ENCODE peak calls at places on chromosome 22, in eight cellular contexts. E is fibroblast of the aortic adventitia, P is cardiac muscle cell, N is brain microvascular endothelial cell, Z is IMR-90, W is PC-3, K is tibial artery, Y is RWPE2. T is an unnamed sample.

GRCh38 chr22:32561163-32561562 is 86.6 kb downstream of the FBXO7 start:
- DNase-seq in Z (no peak), P (no peak), K (no peak), Y (no peak), N (no peak), W (no peak), E (no peak), T (no peak)

GRCh38 chr22:24190566-24191208 is 9.4 kb downstream of the SUSD2 start:
- DNase-seq in P (no peak), K (no peak), N (no peak), Y (peak), W (no peak), Z (no peak), E (no peak), T (no peak)

GRCh38 chr22:27752771-27753170 is 48.8 kb downstream of the MN1 start:
- DNase-seq in K (peak), Z (no peak), W (peak), N (peak), P (peak), E (peak), Y (peak), T (no peak)

GRCh38 chr22:24593810-24594568 is 1.1 kb upstream of the LRRC75B start:
- DNase-seq in P (no peak), Z (no peak), E (no peak), K (no peak), W (no peak), N (no peak), Y (no peak), T (no peak)

GRCh38 chr22:28855355-28856094 is 27.8 kb upstream of the ZNRF3 start:
- DNase-seq in E (peak), Y (no peak), P (peak), W (peak), K (peak), N (peak), Z (peak), T (peak)

GRCh38 chr22:25567305-25567704 is 2.8 kb downstream of the GRK3 start:
- DNase-seq in N (no peak), W (no peak), P (no peak), Y (no peak), K (no peak), Z (no peak), E (no peak), T (no peak)

GRCh38 chr22:20792966-20793332 is 19.0 kb downstream of the SERPIND1 start:
- DNase-seq in E (no peak), N (no peak), W (no peak), Y (no peak), P (peak), K (no peak), Z (no peak), T (no peak)

GRCh38 chr22:36413022-36413770 is 25.4 kb upstream of the MYH9 start:
- DNase-seq in Z (peak), E (no peak), W (no peak), N (no peak), K (no peak), Y (peak), P (no peak), T (no peak)

GRCh38 chr22:30649430-30650007 is 13.9 kb downstream of the SLC35E4 start:
- DNase-seq in Y (no peak), P (peak), Z (peak), E (peak), W (peak), K (peak), N (peak), T (peak)

GRCh38 chr22:45682069-45682468 is 10.4 kb downstream of the ATXN10 start:
- DNase-seq in N (no peak), E (no peak), Z (no peak), Y (no peak), P (no peak), K (no peak), W (peak), T (no peak)

GRCh38 chr22:28450109-28450508 is 229.5 kb downstream of the TTC28 start:
- DNase-seq in Z (peak), W (no peak), P (no peak), Y (no peak), E (no peak), N (no peak), K (no peak), T (no peak)

GRCh38 chr22:21591695-21592094 is 24.2 kb downstream of the UBE2L3 start:
- DNase-seq in W (peak), P (no peak), Z (no peak), K (no peak), N (no peak), Y (no peak), E (no peak), T (no peak)

GRCh38 chr22:31100762-31101525 is 6.4 kb downstream of the SELENOM start:
- DNase-seq in Y (no peak), W (no peak), E (no peak), Z (no peak), N (no peak), P (no peak), K (no peak), T (no peak)

GRCh38 chr22:34976886-34977285 is 89.1 kb upstream of the ISX start:
- DNase-seq in Y (no peak), Z (no peak), K (no peak), P (no peak), N (no peak), E (no peak), W (no peak), T (no peak)

GRCh38 chr22:26901228-26901816 is 243.9 kb downstream of the MIAT start:
- DNase-seq in N (no peak), Z (no peak), Y (no peak), W (no peak), K (no peak), P (no peak), E (no peak), T (no peak)

GRCh38 chr22:19756288-19757128 is 4.1 kb upstream of the TBX1 start:
- DNase-seq in P (no peak), E (no peak), Z (no peak), K (no peak), N (no peak), Y (no peak), W (peak), T (no peak)

GRCh38 chr22:36613958-36614357 is 85.0 kb upstream of the EIF3D start:
- DNase-seq in W (no peak), N (no peak), K (no peak), P (peak), Y (no peak), Z (peak), E (peak), T (no peak)

GRCh38 chr22:29309332-29310064 is 3.0 kb downstream of the GAS2L1 start:
- DNase-seq in Y (peak), W (peak), K (peak), N (no peak), E (no peak), Z (no peak), P (no peak), T (peak)

GRCh38 chr22:45785458-45785857 is 113.8 kb downstream of the ATXN10 start:
- DNase-seq in W (peak), Y (no peak), K (no peak), Z (peak), P (no peak), E (peak), N (no peak), T (no peak)

GRCh38 chr22:22692707-22693530 is 48.5 kb downstream of the GGTLC2 start:
- DNase-seq in P (peak), Z (peak), K (no peak), Y (no peak), W (peak), E (peak), N (peak), T (peak)

GRCh38 chr22:22754961-22755777 is 110.8 kb downstream of the GGTLC2 start:
- DNase-seq in Y (no peak), E (no peak), N (no peak), K (no peak), Z (no peak), P (no peak), W (no peak), T (no peak)

GRCh38 chr22:19213496-19214473 is 35.2 kb upstream of the SLC25A1 start:
- DNase-seq in Y (no peak), P (peak), K (no peak), Z (peak), W (no peak), N (no peak), E (peak), T (peak)

GRCh38 chr22:29951675-29952413 is 68.9 kb downstream of the MTMR3 start:
- DNase-seq in W (no peak), K (no peak), Y (no peak), P (no peak), E (no peak), Z (no peak), N (no peak), T (no peak)

GRCh38 chr22:20979243-20979809 is 2.8 kb upstream of the LZTR1 start:
- DNase-seq in E (peak), N (peak), P (peak), Z (peak), W (no peak), K (no peak), Y (no peak), T (peak)

GRCh38 chr22:30294066-30294465 is 4.8 kb upstream of the CASTOR1 start:
- DNase-seq in Y (no peak), P (no peak), N (no peak), E (no peak), Z (no peak), W (no peak), K (no peak), T (no peak)

GRCh38 chr22:29213481-29213880 is 7.8 kb downstream of the EMID1 start:
- DNase-seq in W (no peak), P (no peak), E (no peak), Y (no peak), K (no peak), Z (no peak), N (no peak), T (no peak)

GRCh38 chr22:48494968-48495750 is 1332.5 kb downstream of the BRD1 start:
- DNase-seq in P (no peak), W (no peak), N (no peak), K (no peak), E (no peak), Y (no peak), Z (no peak), T (no peak)

GRCh38 chr22:24230911-24231656 is 13.8 kb downstream of the GGT5 start:
- DNase-seq in Z (no peak), P (no peak), W (no peak), K (no peak), E (no peak), Y (no peak), N (no peak), T (no peak)

GRCh38 chr22:31295831-31296230 is 3.5 kb upstream of the PIK3IP1 start:
- DNase-seq in W (no peak), K (no peak), Y (no peak), P (peak), E (peak), N (no peak), Z (peak), T (no peak)

GRCh38 chr22:37231406-37232139 is 12.5 kb downstream of the RAC2 start:
- DNase-seq in W (no peak), E (no peak), K (no peak), N (no peak), Y (no peak), P (no peak), Z (no peak), T (no peak)

GRCh38 chr22:26461188-26461810 is 22.3 kb downstream of the HPS4 start:
- DNase-seq in E (peak), N (peak), W (peak), K (peak), Y (no peak), P (peak), Z (peak), T (no peak)

GRCh38 chr22:48179571-48180546 is 1417.4 kb downstream of the TBC1D22A start:
- DNase-seq in W (no peak), N (no peak), Y (no peak), P (no peak), Z (no peak), E (no peak), K (no peak), T (no peak)

GRCh38 chr22:36298118-36298517 is 45.2 kb downstream of the APOL1 start:
- DNase-seq in Y (no peak), P (no peak), N (no peak), E (no peak), K (no peak), W (no peak), Z (no peak), T (no peak)

GRCh38 chr22:27885977-27886842 is 32.8 kb downstream of the PITPNB start:
- DNase-seq in Z (peak), K (peak), P (peak), E (peak), W (peak), Y (no peak), N (peak), T (peak)

GRCh38 chr22:19179472-19180048 is 1.0 kb upstream of the SLC25A1 start:
- DNase-seq in W (peak), Y (no peak), K (peak), E (peak), P (peak), N (peak), Z (peak), T (peak)

GRCh38 chr22:37690407-37690806 is 4.3 kb downstream of the NOL12 start:
- DNase-seq in Z (no peak), Y (no peak), E (no peak), K (no peak), P (no peak), N (no peak), W (no peak), T (no peak)

GRCh38 chr22:20304646-20305045 is 15.2 kb downstream of the DGCR6L start:
- DNase-seq in W (no peak), K (no peak), N (no peak), Z (no peak), E (no peak), P (no peak), Y (no peak), T (no peak)

GRCh38 chr22:18947905-18948304 is 11.8 kb upstream of the PRODH start:
- DNase-seq in P (no peak), E (no peak), K (no peak), W (no peak), N (no peak), Y (peak), Z (no peak), T (no peak)

GRCh38 chr22:35615156-35615555 is 2.0 kb downstream of the MB start:
- DNase-seq in Z (no peak), Y (no peak), K (no peak), N (no peak), E (peak), P (peak), W (no peak), T (no peak)

GRCh38 chr22:20105456-20106204 is 10.3 kb upstream of the RANBP1 start:
- DNase-seq in K (no peak), P (no peak), Z (no peak), E (no peak), Y (no peak), N (no peak), W (no peak), T (no peak)

GRCh38 chr22:40679249-40679963 is at the start of gene MCHR1:
- DNase-seq in Y (no peak), Z (peak), K (no peak), P (no peak), E (no peak), N (no peak), W (no peak), T (no peak)

GRCh38 chr22:40676644-40677043 is 2.6 kb upstream of the MCHR1 start:
- DNase-seq in P (no peak), E (no peak), Y (no peak), N (no peak), W (no peak), K (no peak), Z (no peak), T (no peak)

GRCh38 chr22:40679964-40680818 is 907 bp downstream of the MCHR1 start:
- DNase-seq in N (peak), Y (no peak), Z (peak), K (no peak), P (peak), W (no peak), E (peak), T (no peak)

GRCh38 chr22:40680819-40681183 is 1.5 kb downstream of the MCHR1 start:
- DNase-seq in P (no peak), E (no peak), N (no peak), K (no peak), Z (no peak), W (no peak), Y (no peak), T (no peak)

DNA sequence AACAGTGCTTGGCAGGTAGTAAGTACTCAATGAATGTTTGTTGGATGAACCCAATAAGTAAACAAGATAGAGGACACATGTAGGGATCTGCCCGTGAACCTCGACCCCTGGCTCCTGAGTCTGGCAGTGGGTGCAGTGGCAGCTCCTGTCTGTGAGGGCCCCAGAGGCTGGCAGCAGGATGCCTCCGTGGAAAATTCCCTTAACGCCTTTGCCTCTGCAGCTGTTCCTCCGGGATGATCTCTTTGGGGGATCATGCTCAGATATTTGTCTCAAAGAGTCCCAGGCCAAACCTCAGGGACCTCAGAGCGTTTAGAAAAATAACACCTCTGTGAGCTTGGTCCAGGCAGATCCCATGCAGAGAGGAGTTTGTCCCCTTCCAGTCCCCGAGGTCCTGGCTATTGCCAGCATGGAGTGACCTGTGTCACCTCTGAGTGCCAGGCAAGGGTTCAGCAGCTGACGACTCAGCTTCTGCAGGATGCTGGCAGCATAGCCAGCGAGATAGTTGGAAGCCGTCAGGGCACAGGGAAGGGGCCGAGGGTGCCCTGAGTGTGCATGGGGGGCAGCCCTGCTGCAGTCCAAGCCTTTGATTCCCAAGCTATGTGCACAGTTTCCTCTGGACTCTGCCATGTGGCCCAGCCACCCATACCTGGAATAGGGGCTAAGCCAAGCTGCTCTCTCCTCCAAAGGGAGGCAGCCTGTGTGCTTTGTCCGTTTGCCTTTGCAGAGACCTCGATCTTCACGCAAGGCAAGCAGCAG is 613 bp upstream of the MCHR1 start:
- DNase-seq in E (no peak), K (no peak), W (no peak), Z (no peak), Y (no peak), P (no peak), N (no peak), T (no peak)
- H3K4me3 ChIP-seq in E (no peak), K (no peak), W (no peak), Z (no peak), Y (no peak), P (no peak), N (no peak), T (no peak)

DNA sequence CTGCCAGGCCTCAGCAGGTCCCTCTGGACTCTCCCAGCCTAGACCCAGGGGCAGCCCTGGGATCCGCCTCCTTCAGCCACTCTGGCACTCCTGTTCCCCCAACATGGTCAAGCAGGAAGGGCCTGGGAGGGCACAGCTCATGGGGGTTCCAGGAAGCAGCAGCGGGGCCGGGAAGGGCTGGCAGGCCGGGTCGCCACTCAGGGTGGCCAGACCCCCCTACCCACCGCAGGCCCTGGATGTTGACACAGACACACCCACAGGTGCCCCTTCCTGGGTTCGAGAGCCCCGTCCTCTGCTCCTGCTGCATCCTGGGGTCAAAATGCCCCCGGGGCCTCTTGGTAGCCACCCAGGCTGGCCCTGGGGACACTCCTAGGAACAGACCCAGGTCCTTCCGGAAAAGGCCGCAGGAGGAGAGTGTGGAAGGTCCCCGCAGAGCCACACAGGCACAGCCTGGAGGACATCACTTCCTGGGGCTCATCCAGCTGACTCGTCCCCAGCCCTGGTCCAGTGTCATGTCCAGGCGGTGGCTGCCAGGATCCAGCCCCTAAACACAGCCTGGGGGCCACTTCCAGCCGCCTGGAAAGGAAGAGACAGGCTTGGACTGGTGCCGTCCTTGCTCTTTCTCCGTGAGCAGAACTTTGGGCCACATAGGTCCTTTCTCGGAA is 6.8 kb upstream of the PIM3 start:
- DNase-seq in E (no peak), W (no peak), P (no peak), K (no peak), Y (no peak), N (no peak), Z (no peak), T (no peak)
- TF ChIP-seq CTCF in E (no peak), W (no peak), P (no peak), K (no peak), Y (no peak), N (no peak), Z (no peak), T (no peak)

GRCh38 chr22:40043086-40043485 is 48.3 kb downstream of the FAM83F start:
- DNase-seq in Z (no peak), P (peak), W (peak), Y (no peak), E (peak), N (no peak), K (peak), T (no peak)
- H3K4me3 ChIP-seq in Z (no peak), P (no peak), W (no peak), Y (no peak), E (peak), N (no peak), K (no peak), T (no peak)

DNA sequence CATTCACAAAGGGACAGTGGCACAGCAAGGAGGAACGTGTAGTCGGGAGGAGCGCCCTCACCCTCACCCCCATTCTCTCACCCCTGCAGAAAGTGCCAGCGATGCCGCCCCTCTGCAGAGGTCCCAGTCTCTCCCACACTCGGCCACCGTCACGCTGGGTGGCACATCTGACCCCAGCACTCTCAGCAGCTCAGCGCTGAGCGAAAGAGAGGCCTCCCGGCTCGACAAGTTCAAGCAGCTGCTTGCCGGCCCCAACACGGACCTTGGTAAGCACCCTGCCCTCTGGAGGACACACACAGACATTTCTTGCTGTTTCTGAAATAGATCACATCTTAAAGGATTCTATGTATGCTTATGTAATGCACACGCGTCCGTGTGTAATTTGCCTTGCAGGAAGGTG is 34.9 kb downstream of the TBC1D22A start:
- DNase-seq in W (peak), Y (peak), Z (peak), E (peak), K (no peak), N (peak), P (peak), T (peak)
- TF ChIP-seq CTCF in W (peak), Y (peak), Z (peak), E (peak), K (no peak), N (peak), P (peak), T (peak)